ENCODE peak calls at places on chromosomes 11 and 22, in six cellular contexts. L, D, Z, N, K and U are unnamed samples.

GRCh38 chr22:43148581-43148980 is 2.8 kb upstream of the TSPO start:
- ATAC-seq in L (no peak), D (no peak), Z (no peak), N (no peak), K (no peak), U (no peak)

GRCh38 chr11:123357353-123357989 is 72.6 kb upstream of the GRAMD1B start:
- ATAC-seq in L (no peak), D (no peak), Z (no peak), N (peak), K (no peak), U (no peak)

GRCh38 chr11:1691878-1692707 is 4.9 kb upstream of the KRTAP5-6 start:
- ATAC-seq in L (no peak), D (no peak), Z (no peak), N (no peak), K (no peak), U (no peak)

GRCh38 chr11:117199061-117199915 is at the start of gene TAGLN:
- ATAC-seq in L (peak), D (peak), Z (no peak), N (peak), K (no peak), U (peak)

GRCh38 chr11:11987503-11988022 is 20.9 kb downstream of the DKK3 start:
- ATAC-seq in L (no peak), D (no peak), Z (no peak), N (peak), K (peak), U (no peak)

GRCh38 chr22:22520020-22520656 is at the start of gene ZNF280A:
- ATAC-seq in L (peak), D (no peak), Z (no peak), N (peak), K (peak), U (no peak)

GRCh38 chr11:12717851-12718291 is 43.6 kb downstream of the TEAD1 start:
- ATAC-seq in L (no peak), D (no peak), Z (peak), N (no peak), K (no peak), U (no peak)

GRCh38 chr22:23682082-23682481 is 8.7 kb upstream of the RGL4 start:
- ATAC-seq in L (no peak), D (no peak), Z (no peak), N (no peak), K (no peak), U (no peak)

GRCh38 chr11:57641426-57641825 is 8.3 kb downstream of the YPEL4 start:
- ATAC-seq in L (no peak), D (no peak), Z (peak), N (peak), K (peak), U (no peak)

GRCh38 chr11:35539781-35540281 is 14.4 kb upstream of the PAMR1 start:
- ATAC-seq in L (no peak), D (no peak), Z (no peak), N (no peak), K (no peak), U (peak)

GRCh38 chr11:10355257-10355661 is 50.4 kb downstream of the ADM start:
- ATAC-seq in L (no peak), D (no peak), Z (no peak), N (no peak), K (no peak), U (peak)

GRCh38 chr11:128777369-128778011 is 83.6 kb downstream of the FLI1 start:
- ATAC-seq in L (peak), D (no peak), Z (no peak), N (no peak), K (no peak), U (no peak)

GRCh38 chr11:61022311-61023085 is 51.0 kb downstream of the CD6 start:
- ATAC-seq in L (no peak), D (no peak), Z (peak), N (no peak), K (no peak), U (peak)

GRCh38 chr11:129637473-129637872 is 178.2 kb upstream of the TMEM45B start:
- ATAC-seq in L (no peak), D (no peak), Z (no peak), N (peak), K (no peak), U (no peak)

DNA sequence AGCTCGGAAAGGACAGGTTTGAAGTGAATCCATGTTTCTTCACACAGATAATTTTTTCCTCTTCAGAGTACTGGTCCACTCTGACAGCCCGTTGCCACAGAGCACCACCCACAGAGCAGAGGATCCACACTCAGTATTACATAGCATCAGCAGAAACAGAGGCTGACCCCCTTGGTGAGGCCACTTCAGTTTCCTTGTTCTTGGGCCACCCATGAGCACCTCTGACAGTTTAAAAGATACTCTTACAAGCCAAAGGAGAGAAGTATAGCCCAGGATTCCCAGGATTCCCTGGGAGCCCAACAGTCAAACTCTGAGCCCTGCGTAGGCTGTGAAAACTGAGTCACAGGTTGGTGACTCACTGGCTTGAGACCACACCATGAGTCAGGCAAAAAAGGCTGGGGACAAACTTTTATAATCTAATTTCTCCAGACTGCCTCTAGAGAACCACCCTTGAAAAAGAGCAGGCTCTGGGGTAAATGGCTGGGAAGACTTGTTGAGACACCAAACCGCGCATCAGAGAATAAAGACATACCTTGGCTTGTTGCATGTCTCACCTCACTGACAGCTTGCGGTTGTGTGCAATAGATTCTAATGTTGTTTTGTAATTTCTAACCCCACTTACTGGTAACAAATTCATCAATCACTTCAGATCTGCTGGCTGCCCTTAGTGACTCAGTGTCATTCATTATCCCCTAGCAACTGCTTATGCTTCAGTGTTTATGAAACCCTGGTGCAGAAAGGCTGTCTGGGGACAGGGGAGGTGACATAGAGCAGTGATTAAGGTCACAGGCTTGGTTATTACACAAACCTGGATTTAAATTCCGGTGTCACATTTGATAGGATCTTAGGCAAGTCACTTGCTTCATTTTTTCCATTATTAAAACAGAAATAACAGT is 56.9 kb upstream of the PRSS23 start:
- ATAC-seq in L (peak), D (peak), Z (peak), N (peak), K (peak), U (peak)
- TF ChIP-seq EP300 in L (peak), D (peak), Z (no peak), N (peak), K (peak), U (no peak)

GRCh38 chr22:25689631-25690030 is 52.4 kb upstream of the MYO18B start:
- ATAC-seq in L (no peak), D (no peak), Z (no peak), N (no peak), K (no peak), U (no peak)
- TF ChIP-seq CTCF in L (no peak), D (no peak), Z (no peak), N (no peak), K (no peak), U (no peak)

DNA sequence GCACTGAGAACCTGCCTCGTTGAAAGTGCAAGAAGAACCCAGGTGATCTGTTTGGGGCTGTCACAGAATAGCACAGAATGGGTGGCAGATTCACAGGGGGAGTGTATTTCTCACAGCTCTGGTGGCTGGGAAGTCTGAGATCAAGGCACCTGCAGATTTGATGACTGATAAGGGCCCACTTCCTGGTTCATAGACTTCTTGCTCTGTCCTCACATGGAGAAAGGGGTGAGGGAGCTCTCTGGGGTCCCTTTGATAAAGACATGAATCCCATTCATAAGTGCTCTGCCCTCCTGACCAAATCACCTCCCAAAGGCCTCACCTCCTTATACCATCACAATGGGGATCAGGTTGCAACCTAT is 198.5 kb upstream of the SORL1-AS1 start:
- ATAC-seq in L (no peak), D (no peak), Z (no peak), N (no peak), K (no peak), U (no peak)
- TF ChIP-seq POLR2A in L (no peak), D (no peak), Z (no peak), N (no peak), K (no peak), U (no peak)

DNA sequence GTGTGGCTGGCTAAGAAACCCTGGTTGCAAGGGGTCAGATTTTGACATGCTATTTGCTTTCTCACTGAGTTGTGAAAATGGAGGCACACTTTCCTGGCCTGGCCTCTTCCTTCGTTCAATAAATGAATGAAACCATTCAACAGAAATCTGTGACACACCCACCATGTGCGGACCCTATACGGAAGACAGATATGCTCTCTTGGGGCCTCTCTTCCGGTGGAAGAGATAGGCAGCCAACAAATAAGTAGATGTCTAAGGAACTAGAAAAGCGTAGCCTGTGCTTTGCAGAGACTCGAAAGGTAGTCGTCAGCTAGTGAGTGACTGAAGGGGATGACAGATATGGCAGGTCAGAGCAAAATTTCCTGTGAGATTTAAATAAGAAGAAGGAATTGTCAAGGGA is 5.3 kb downstream of the KCNQ1OT1 start:
- ATAC-seq in L (no peak), D (no peak), Z (no peak), N (no peak), K (no peak), U (no peak)
- TF ChIP-seq EP300 in L (no peak), D (no peak), Z (no peak), N (no peak), K (no peak), U (no peak)

DNA sequence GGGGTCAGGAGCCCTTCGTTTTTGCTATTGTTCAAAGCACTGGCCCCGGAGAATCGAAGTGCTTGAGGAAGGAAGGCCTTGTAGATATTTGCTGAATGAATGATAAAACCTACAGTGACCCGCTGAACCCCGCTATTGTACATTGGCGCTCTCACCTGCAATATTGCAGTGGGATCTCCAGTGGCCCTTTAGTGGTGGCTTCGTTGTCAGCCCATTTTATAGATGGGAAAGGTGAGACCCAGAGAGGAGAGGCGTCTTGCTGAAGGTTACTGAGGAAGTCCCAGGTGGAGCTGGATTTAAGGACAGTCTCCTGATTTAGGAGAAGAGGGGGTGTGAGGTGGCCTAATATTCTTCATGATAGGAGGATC is 1.2 kb downstream of the CDC42EP2 start:
- ATAC-seq in L (no peak), D (no peak), Z (no peak), N (peak), K (no peak), U (no peak)
- TF ChIP-seq CTCF in L (no peak), D (no peak), Z (no peak), N (peak), K (no peak), U (no peak)

GRCh38 chr11:125570952-125571351 is 1.7 kb downstream of the EI24 start:
- ATAC-seq in L (no peak), D (no peak), Z (no peak), N (no peak), K (no peak), U (no peak)

GRCh38 chr11:125569913-125570621 is 790 bp downstream of the EI24 start:
- ATAC-seq in L (peak), D (no peak), Z (peak), N (no peak), K (peak), U (no peak)

GRCh38 chr11:125566235-125566634 is 3.0 kb upstream of the EI24 start:
- ATAC-seq in L (no peak), D (no peak), Z (no peak), N (no peak), K (no peak), U (no peak)

GRCh38 chr11:125572916-125573315 is 3.6 kb downstream of the EI24 start:
- ATAC-seq in L (no peak), D (no peak), Z (no peak), N (no peak), K (no peak), U (no peak)

DNA sequence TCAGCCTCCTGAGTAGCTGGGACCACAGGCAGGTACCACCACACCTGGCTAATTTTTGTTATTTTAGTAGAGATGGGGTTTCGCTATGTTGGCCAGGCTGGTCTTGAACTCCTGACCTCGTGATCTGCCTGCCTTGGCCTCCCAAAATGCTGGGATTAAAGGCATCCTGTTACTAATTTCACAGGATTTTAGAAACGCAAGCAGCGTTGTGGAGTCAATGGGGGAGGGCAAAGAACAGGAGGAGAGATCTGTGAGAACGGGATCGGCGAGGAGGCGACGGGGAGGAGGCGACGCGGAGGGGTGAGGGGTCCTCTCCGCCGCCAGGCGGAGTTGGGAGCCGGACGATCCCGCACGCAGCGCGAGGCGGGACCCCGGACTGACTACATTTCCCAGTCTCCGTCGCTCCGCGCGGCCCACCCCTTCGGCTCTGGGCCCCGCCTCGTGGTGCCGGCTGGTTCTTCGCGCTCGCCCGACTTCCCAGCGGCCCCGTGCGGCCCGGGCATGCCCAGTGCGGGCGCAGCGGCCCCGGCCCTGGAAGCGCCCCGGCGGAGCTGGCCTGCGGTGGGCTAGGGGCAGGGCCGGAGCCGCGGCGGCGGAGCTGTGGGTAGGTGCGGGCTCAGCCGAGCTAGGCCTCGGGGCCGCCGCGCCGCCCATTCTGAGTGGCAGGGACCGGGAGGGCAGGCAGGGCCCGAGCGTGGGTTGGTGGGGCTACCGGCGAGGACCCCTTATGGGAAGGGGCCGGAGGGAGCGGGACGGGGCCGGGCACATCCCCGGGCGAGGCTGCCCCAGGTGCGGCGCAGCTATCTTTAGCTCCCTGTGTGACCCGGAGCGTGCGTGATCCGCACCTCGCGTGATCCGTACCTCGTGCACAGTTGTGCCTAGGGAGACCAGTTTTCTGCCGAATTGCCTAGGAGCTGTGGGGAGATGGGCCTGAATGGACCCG is at the start of gene EI24:
- ATAC-seq in L (peak), D (peak), Z (peak), N (peak), K (peak), U (peak)
- TF ChIP-seq POLR2A in L (peak), D (peak), Z (peak), N (peak), K (peak), U (peak)